ENCODE peak calls at places on chromosomes 3 and 15, in seven cellular contexts. P is NCI-H446; A is foreskin fibroblast; E is GM13976; R is activated T-cell treated with anti-CD3 and anti-CD28 coated beads, Interleukin-2, amount 50 U/mL, for 72 hours; O is AG08395; J is COR-L47. T is an unnamed sample.
A peak's percentile ranks its signal among the peaks of the same experiment; 100 is the strongest.

GRCh38 chr3:122074621-122075265 is 19.6 kb downstream of the CD86 start:
- DNase-seq in P (no peak), A (no peak), E (peak; percentile 49), R (peak; percentile 56), O (no peak), J (no peak), T (no peak)

GRCh38 chr3:51559266-51559907 is 20.9 kb downstream of the RAD54L2 start:
- DNase-seq in P (peak; percentile 69), A (peak; percentile 58), E (no peak), R (no peak), O (peak; percentile 53), J (peak; percentile 10), T (no peak)

GRCh38 chr3:150005243-150006102 is 34.8 kb upstream of the PFN2 start:
- DNase-seq in P (no peak), A (peak; percentile 41), E (no peak), R (no peak), O (peak; percentile 40), J (no peak), T (peak; percentile 63)

GRCh38 chr3:143565943-143566342 is 282.3 kb downstream of the SLC9A9 start:
- DNase-seq in P (no peak), A (peak; percentile 24), E (no peak), R (no peak), O (no peak), J (no peak), T (no peak)

GRCh38 chr3:197367081-197367780 is 68.8 kb upstream of the DLG1 start:
- DNase-seq in P (peak; percentile 97), A (no peak), E (no peak), R (no peak), O (peak; percentile 74), J (no peak), T (no peak)

GRCh38 chr3:126345641-126346460 is 11.4 kb downstream of the KLF15 start:
- DNase-seq in P (no peak), A (no peak), E (no peak), R (no peak), O (no peak), J (no peak), T (no peak)

GRCh38 chr15:67202991-67203390 is 51.5 kb downstream of the AAGAB start:
- DNase-seq in P (no peak), A (no peak), E (no peak), R (no peak), O (no peak), J (no peak), T (no peak)

GRCh38 chr15:67685008-67685599 is 140.2 kb upstream of the SKOR1 start:
- DNase-seq in P (peak; percentile 3), A (peak; percentile 12), E (no peak), R (no peak), O (peak; percentile 4), J (peak; percentile 29), T (peak; percentile 3)

GRCh38 chr15:100733088-100733487 is 130.7 kb downstream of the ASB7 start:
- DNase-seq in P (peak; percentile 18), A (peak; percentile 83), E (no peak), R (no peak), O (peak; percentile 90), J (no peak), T (no peak)

GRCh38 chr3:190504354-190505125 is 9.3 kb upstream of the IL1RAP start:
- DNase-seq in P (no peak), A (no peak), E (no peak), R (no peak), O (no peak), J (no peak), T (peak; percentile 13)

GRCh38 chr15:48832648-48833047 is 21.8 kb upstream of the CEP152 start:
- DNase-seq in P (no peak), A (no peak), E (no peak), R (no peak), O (no peak), J (no peak), T (no peak)

GRCh38 chr3:116767726-116768125 is 58.1 kb downstream of the TUSC7 start:
- DNase-seq in P (no peak), A (no peak), E (no peak), R (no peak), O (no peak), J (no peak), T (no peak)

GRCh38 chr3:78481050-78481449 is 1286.7 kb downstream of the ROBO1 start:
- DNase-seq in P (no peak), A (no peak), E (no peak), R (no peak), O (no peak), J (no peak), T (no peak)

GRCh38 chr3:102177075-102177755 is 257.6 kb upstream of the ZPLD1 start:
- DNase-seq in P (no peak), A (no peak), E (no peak), R (no peak), O (no peak), J (no peak), T (peak; percentile 56)

GRCh38 chr3:30659270-30660127 is 53.1 kb downstream of the TGFBR2 start:
- DNase-seq in P (no peak), A (peak; percentile 93), E (no peak), R (no peak), O (peak; percentile 86), J (no peak), T (no peak)

GRCh38 chr3:127044996-127045395 is 62.1 kb downstream of the PLXNA1 start:
- DNase-seq in P (no peak), A (no peak), E (no peak), R (no peak), O (peak; percentile 31), J (peak; percentile 53), T (peak; percentile 63)

GRCh38 chr15:72338617-72339321 is 18.8 kb upstream of the CELF6 start:
- DNase-seq in P (no peak), A (peak; percentile 86), E (no peak), R (no peak), O (peak; percentile 49), J (no peak), T (no peak)

GRCh38 chr3:158782283-158782682 is 19.6 kb upstream of the MFSD1 start:
- DNase-seq in P (no peak), A (no peak), E (no peak), R (no peak), O (no peak), J (no peak), T (no peak)

GRCh38 chr3:16478516-16478915 is 35.0 kb downstream of the RFTN1 start:
- DNase-seq in P (no peak), A (peak; percentile 59), E (no peak), R (no peak), O (no peak), J (no peak), T (no peak)

GRCh38 chr15:78316211-78317077 is 17.0 kb upstream of the SKIC8 start:
- DNase-seq in P (no peak), A (no peak), E (no peak), R (no peak), O (no peak), J (no peak), T (peak; percentile 92)

GRCh38 chr3:65339160-65339559 is 651.4 kb upstream of the ADAMTS9 start:
- DNase-seq in P (no peak), A (no peak), E (no peak), R (no peak), O (no peak), J (no peak), T (no peak)

GRCh38 chr15:99906356-99906755 is 173.1 kb upstream of the LYSMD4 start:
- DNase-seq in P (no peak), A (no peak), E (no peak), R (no peak), O (no peak), J (no peak), T (no peak)

GRCh38 chr3:183513046-183513706 is 42.3 kb downstream of the KLHL6 start:
- DNase-seq in P (no peak), A (no peak), E (no peak), R (peak; percentile 26), O (no peak), J (no peak), T (no peak)

GRCh38 chr3:196399485-196399945 is 32.7 kb downstream of the UBXN7 start:
- DNase-seq in P (no peak), A (peak; percentile 52), E (no peak), R (no peak), O (peak; percentile 57), J (no peak), T (no peak)

GRCh38 chr15:90910441-90911301 is 7.6 kb downstream of the MAN2A2 start:
- DNase-seq in P (no peak), A (no peak), E (no peak), R (no peak), O (no peak), J (no peak), T (no peak)

GRCh38 chr3:196694202-196694638 is 17.8 kb downstream of the CEP19 start:
- DNase-seq in P (peak; percentile 28), A (no peak), E (peak; percentile 61), R (no peak), O (peak; percentile 30), J (peak; percentile 4), T (no peak)

GRCh38 chr3:126355777-126356372 is 1.3 kb downstream of the KLF15 start:
- DNase-seq in P (no peak), A (peak; percentile 78), E (peak; percentile 61), R (no peak), O (peak; percentile 74), J (peak; percentile 63), T (peak; percentile 75)

GRCh38 chr3:29410660-29411405 is 130.0 kb downstream of the RBMS3 start:
- DNase-seq in P (peak; percentile 17), A (no peak), E (no peak), R (no peak), O (no peak), J (no peak), T (no peak)